ENCODE peak calls at places on chromosomes 6 and 20, in seven cellular contexts. S is NCI-H2029; V is T-helper 17 cell; G is KBM-7; H is NCI-H2171; C is pancreas; P is activated CD4-positive, alpha-beta T cell treated with anti-CD3 and anti-CD28 coated beads for 4 hours. Z is an unnamed sample.

GRCh38 chr6:47414517-47415167 is 62.9 kb upstream of the CD2AP start:
- DNase-seq in S (no peak), V (no peak), G (peak; percentile 54), H (no peak), C (peak; percentile 41), P (peak; percentile 14), Z (no peak)

GRCh38 chr6:36608788-36609563 is 14.8 kb downstream of the SRSF3 start:
- DNase-seq in S (no peak), V (no peak), G (no peak), H (no peak), C (no peak), P (no peak), Z (no peak)

GRCh38 chr6:42007753-42008528 is 42.4 kb upstream of the TAF8 start:
- DNase-seq in S (no peak), V (no peak), G (peak; percentile 35), H (peak; percentile 3), C (no peak), P (peak; percentile 37), Z (no peak)

GRCh38 chr20:32945710-32946221 is 58.5 kb downstream of the SUN5 start:
- DNase-seq in S (no peak), V (no peak), G (peak; percentile 70), H (no peak), C (no peak), P (peak; percentile 34), Z (no peak)

GRCh38 chr6:48611332-48611731 is 500.3 kb upstream of the PTCHD4 start:
- DNase-seq in S (no peak), V (no peak), G (no peak), H (no peak), C (no peak), P (no peak), Z (no peak)

GRCh38 chr6:35164868-35165267 is 23.7 kb upstream of the TCP11 start:
- DNase-seq in S (no peak), V (no peak), G (no peak), H (no peak), C (no peak), P (no peak), Z (no peak)

GRCh38 chr20:3390759-3391500 is 16.5 kb downstream of the DNAAF9 start:
- DNase-seq in S (no peak), V (no peak), G (no peak), H (no peak), C (no peak), P (no peak), Z (no peak)

GRCh38 chr6:80725156-80725930 is 618.9 kb downstream of the BCKDHB start:
- DNase-seq in S (no peak), V (no peak), G (no peak), H (no peak), C (no peak), P (no peak), Z (no peak)

GRCh38 chr6:110880651-110881050 is 6.1 kb downstream of the AMD1 start:
- DNase-seq in S (no peak), V (no peak), G (no peak), H (no peak), C (no peak), P (no peak), Z (no peak)

GRCh38 chr6:158517581-158517980 is 42.3 kb upstream of the TMEM181 start:
- DNase-seq in S (no peak), V (no peak), G (no peak), H (no peak), C (no peak), P (no peak), Z (no peak)

GRCh38 chr6:107489636-107490567 is at the start of gene SOBP:
- DNase-seq in S (no peak), V (peak; percentile 26), G (peak; percentile 71), H (peak; percentile 74), C (peak; percentile 30), P (peak; percentile 29), Z (peak; percentile 32)

GRCh38 chr6:92756912-92757311 is 662.4 kb downstream of the EPHA7 start:
- DNase-seq in S (no peak), V (no peak), G (no peak), H (no peak), C (no peak), P (no peak), Z (no peak)

GRCh38 chr20:45823949-45824835 is 2.9 kb downstream of the TNNC2 start:
- DNase-seq in S (peak; percentile 58), V (peak; percentile 44), G (peak; percentile 30), H (no peak), C (no peak), P (peak; percentile 52), Z (no peak)

GRCh38 chr6:31968326-31968725 is 3.6 kb downstream of the DXO start:
- DNase-seq in S (no peak), V (no peak), G (no peak), H (no peak), C (no peak), P (no peak), Z (no peak)

GRCh38 chr6:34301408-34301807 is 52.6 kb upstream of the SMIM29 start:
- DNase-seq in S (peak; percentile 9), V (no peak), G (no peak), H (no peak), C (peak; percentile 38), P (no peak), Z (peak; percentile 31)

GRCh38 chr6:95803889-95804288 is 211.9 kb upstream of the FUT9 start:
- DNase-seq in S (no peak), V (no peak), G (no peak), H (no peak), C (no peak), P (no peak), Z (no peak)

GRCh38 chr6:156881687-156882629 is 104.8 kb downstream of the ARID1B start:
- DNase-seq in S (no peak), V (no peak), G (no peak), H (no peak), C (no peak), P (no peak), Z (no peak)

GRCh38 chr6:2853766-2854393 is 12.2 kb upstream of the SERPINB1 start:
- DNase-seq in S (no peak), V (peak; percentile 36), G (no peak), H (peak; percentile 33), C (no peak), P (peak; percentile 79), Z (no peak)